ENCODE peak calls at places on chromosomes 5 and 9, in eight cellular contexts. B is neural progenitor cell, A is astrocyte, J is PC-9, T is PC-3, C is HepG2, M is OCI-LY7, D is K562. R is an unnamed sample. For H3K9me3 and H3K79me2, the result is how much of the 10 kb centered on the place peaks cover.

GRCh38 chr9:124360277-124360676 is 55.0 kb downstream of the PSMB7 start:
- DNase-seq in C (no peak), M (no peak), A (no peak), D (no peak), B (no peak), T (no peak), J (no peak), R (no peak)

GRCh38 chr5:77156379-77156778 is 54.1 kb upstream of the PDE8B start:
- DNase-seq in D (no peak), C (no peak), M (no peak), T (no peak), B (no peak), A (no peak), J (no peak), R (no peak)

GRCh38 chr5:66410056-66410455 is 186.1 kb upstream of the MAST4 start:
- DNase-seq in M (no peak), A (no peak), B (no peak), J (no peak), T (no peak), C (no peak), D (no peak), R (no peak)

GRCh38 chr9:27880640-27881039 is 307.4 kb upstream of the C9orf72 start:
- DNase-seq in B (no peak), A (no peak), C (no peak), J (no peak), D (no peak), T (peak), M (no peak), R (no peak)

GRCh38 chr5:138128344-138128743 is 10.9 kb downstream of the NME5 start:
- DNase-seq in J (no peak), T (peak), M (no peak), C (no peak), A (no peak), B (no peak), D (no peak), R (no peak)

GRCh38 chr5:143533978-143534763 is 130.7 kb upstream of the NR3C1 start:
- DNase-seq in T (no peak), M (no peak), C (no peak), J (no peak), A (no peak), D (no peak), B (no peak), R (no peak)

GRCh38 chr5:174384509-174384947 is 339.0 kb downstream of the NSG2 start:
- DNase-seq in M (no peak), T (no peak), B (no peak), D (no peak), J (no peak), C (no peak), A (peak), R (peak)

GRCh38 chr9:133141833-133142594 is 21.0 kb upstream of the RALGDS start:
- DNase-seq in A (no peak), D (no peak), C (no peak), B (no peak), M (no peak), T (no peak), J (no peak), R (no peak)

GRCh38 chr5:1093361-1093760 is 18.5 kb downstream of the SLC12A7 start:
- DNase-seq in B (no peak), D (no peak), M (no peak), A (no peak), T (no peak), J (no peak), C (no peak), R (no peak)

GRCh38 chr5:40799248-40799647 is 1.1 kb upstream of the PRKAA1 start:
- DNase-seq in T (peak), B (no peak), D (peak), M (no peak), J (no peak), A (no peak), C (no peak), R (peak)

GRCh38 chr5:115098041-115098702 is 71.5 kb downstream of the TRIM36 start:
- DNase-seq in A (peak), J (peak), T (peak), C (peak), M (peak), D (peak), B (peak), R (peak)

GRCh38 chr5:66894480-66895240 is 298.5 kb downstream of the MAST4 start:
- DNase-seq in A (peak), J (no peak), T (peak), C (no peak), B (no peak), M (no peak), D (no peak), R (peak)

GRCh38 chr9:127175764-127176163 is 53.3 kb upstream of the ANGPTL2 start:
- DNase-seq in A (no peak), C (no peak), T (no peak), D (no peak), B (no peak), J (no peak), M (no peak), R (no peak)

DNA sequence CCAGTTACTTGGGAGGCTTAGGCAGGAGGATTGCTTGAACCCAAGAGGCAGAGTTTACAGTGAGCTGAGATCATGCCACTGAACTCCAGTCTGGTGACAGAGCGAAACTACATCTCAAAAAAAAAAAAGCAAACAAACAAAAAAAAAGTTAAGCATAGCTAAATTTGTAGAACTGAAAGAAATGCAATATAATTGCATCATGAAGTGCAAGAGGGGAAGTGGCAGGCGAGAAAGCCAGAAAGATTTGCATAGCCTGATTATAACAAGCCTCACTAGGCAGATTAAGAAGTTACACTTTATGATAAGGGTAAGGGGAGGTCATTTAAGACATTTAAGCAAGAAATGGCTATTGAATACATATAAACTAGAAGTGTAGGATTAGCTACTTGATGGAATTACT is 187.1 kb downstream of the EDIL3 start:
- DNase-seq in J (no peak), A (no peak), B (no peak), T (no peak), C (no peak), M (no peak), D (no peak), R (no peak)
- H3K9me3 ChIP-seq in J (under half), A (under half), B (under half), T (under half), C (under half), M (under half), D (under half), R (under half)

GRCh38 chr5:140252470-140253126 is 50.3 kb downstream of the PFDN1 start:
- DNase-seq in T (no peak), B (no peak), D (no peak), M (no peak), J (no peak), C (no peak), A (no peak), R (no peak)

GRCh38 chr5:140258016-140258415 is 44.9 kb downstream of the PFDN1 start:
- DNase-seq in A (peak), T (no peak), J (no peak), M (no peak), B (no peak), C (no peak), D (no peak), R (peak)

GRCh38 chr5:140256726-140257125 is 46.2 kb downstream of the PFDN1 start:
- DNase-seq in T (no peak), B (no peak), D (no peak), C (no peak), A (no peak), J (no peak), M (no peak), R (no peak)

GRCh38 chr5:140253985-140254384 is 48.9 kb downstream of the PFDN1 start:
- DNase-seq in T (peak), B (no peak), D (no peak), C (peak), J (peak), A (no peak), M (no peak), R (peak)

GRCh38 chr5:140255460-140256157 is 47.3 kb downstream of the PFDN1 start:
- DNase-seq in T (no peak), C (no peak), M (no peak), D (no peak), J (no peak), B (no peak), A (no peak), R (no peak)
- H3K79me2 ChIP-seq in T (half or more), C (half or more), M (under half), D (under half), J (half or more), B (half or more), A (half or more), R (under half)

GRCh38 chr9:5843450-5844249 is 10.7 kb upstream of the ERMP1 start:
- DNase-seq in D (no peak), B (no peak), T (peak), M (no peak), A (peak), C (peak), J (peak), R (peak)

GRCh38 chr9:5835808-5836207 is 2.9 kb upstream of the ERMP1 start:
- DNase-seq in B (no peak), M (no peak), D (no peak), J (no peak), C (no peak), A (no peak), T (no peak), R (no peak)

GRCh38 chr9:5838884-5839571 is 6.1 kb upstream of the ERMP1 start:
- DNase-seq in D (peak), A (peak), M (peak), B (no peak), T (peak), C (peak), J (peak), R (peak)

GRCh38 chr9:5842926-5843325 is 10.0 kb upstream of the ERMP1 start:
- DNase-seq in C (no peak), T (no peak), B (no peak), M (no peak), D (peak), J (no peak), A (no peak), R (no peak)

DNA sequence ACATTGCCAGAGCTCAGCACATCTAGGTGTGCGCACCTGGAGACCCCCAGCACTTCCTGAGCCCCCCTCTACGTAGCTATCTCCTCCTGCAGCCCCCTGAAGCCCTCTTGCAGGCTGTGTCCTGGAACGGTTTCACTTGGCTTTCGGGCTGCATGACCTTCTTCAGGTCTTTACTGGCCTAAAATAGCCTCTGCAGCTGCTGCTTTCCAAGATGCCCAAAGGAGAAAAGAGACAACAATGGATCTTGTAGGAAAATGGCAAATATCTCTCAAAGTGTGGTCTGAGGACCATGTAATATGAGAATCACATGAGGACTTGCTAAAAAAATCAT is 6.6 kb upstream of the ERMP1 start:
- DNase-seq in B (no peak), M (no peak), A (no peak), T (no peak), J (no peak), C (no peak), D (no peak), R (no peak)
- H3K9me3 ChIP-seq in B (under half), M (under half), A (under half), T (under half), J (under half), C (under half), D (under half), R (under half)

GRCh38 chr5:14171621-14172020 is 28.5 kb downstream of the TRIO start:
- DNase-seq in B (no peak), D (no peak), A (peak), T (no peak), M (no peak), J (no peak), C (peak), R (peak)
- H3K79me2 ChIP-seq in B (half or more), D (under half), A (half or more), T (half or more), M (half or more), J (half or more), C (half or more), R (half or more)

GRCh38 chr9:138073808-138074207 is 196.2 kb downstream of the CACNA1B start:
- DNase-seq in M (no peak), C (no peak), B (no peak), A (no peak), D (no peak), T (no peak), J (no peak), R (no peak)

GRCh38 chr9:138073408-138073807 is 195.8 kb downstream of the CACNA1B start:
- DNase-seq in J (no peak), T (no peak), A (no peak), M (no peak), D (no peak), C (no peak), B (no peak), R (no peak)

GRCh38 chr9:138071731-138072130 is 194.1 kb downstream of the CACNA1B start:
- DNase-seq in A (no peak), B (no peak), M (no peak), T (no peak), J (no peak), D (no peak), C (no peak), R (no peak)

GRCh38 chr9:138072161-138072842 is 194.7 kb downstream of the CACNA1B start:
- DNase-seq in A (no peak), J (no peak), C (no peak), T (no peak), M (no peak), B (no peak), D (no peak), R (no peak)

GRCh38 chr9:138072897-138073296 is 195.3 kb downstream of the CACNA1B start:
- DNase-seq in T (no peak), D (no peak), A (no peak), C (no peak), J (no peak), B (no peak), M (no peak), R (no peak)
- H3K9me3 ChIP-seq in T (under half), D (under half), A (under half), C (under half), J (under half), B (under half), M (under half), R (under half)

DNA sequence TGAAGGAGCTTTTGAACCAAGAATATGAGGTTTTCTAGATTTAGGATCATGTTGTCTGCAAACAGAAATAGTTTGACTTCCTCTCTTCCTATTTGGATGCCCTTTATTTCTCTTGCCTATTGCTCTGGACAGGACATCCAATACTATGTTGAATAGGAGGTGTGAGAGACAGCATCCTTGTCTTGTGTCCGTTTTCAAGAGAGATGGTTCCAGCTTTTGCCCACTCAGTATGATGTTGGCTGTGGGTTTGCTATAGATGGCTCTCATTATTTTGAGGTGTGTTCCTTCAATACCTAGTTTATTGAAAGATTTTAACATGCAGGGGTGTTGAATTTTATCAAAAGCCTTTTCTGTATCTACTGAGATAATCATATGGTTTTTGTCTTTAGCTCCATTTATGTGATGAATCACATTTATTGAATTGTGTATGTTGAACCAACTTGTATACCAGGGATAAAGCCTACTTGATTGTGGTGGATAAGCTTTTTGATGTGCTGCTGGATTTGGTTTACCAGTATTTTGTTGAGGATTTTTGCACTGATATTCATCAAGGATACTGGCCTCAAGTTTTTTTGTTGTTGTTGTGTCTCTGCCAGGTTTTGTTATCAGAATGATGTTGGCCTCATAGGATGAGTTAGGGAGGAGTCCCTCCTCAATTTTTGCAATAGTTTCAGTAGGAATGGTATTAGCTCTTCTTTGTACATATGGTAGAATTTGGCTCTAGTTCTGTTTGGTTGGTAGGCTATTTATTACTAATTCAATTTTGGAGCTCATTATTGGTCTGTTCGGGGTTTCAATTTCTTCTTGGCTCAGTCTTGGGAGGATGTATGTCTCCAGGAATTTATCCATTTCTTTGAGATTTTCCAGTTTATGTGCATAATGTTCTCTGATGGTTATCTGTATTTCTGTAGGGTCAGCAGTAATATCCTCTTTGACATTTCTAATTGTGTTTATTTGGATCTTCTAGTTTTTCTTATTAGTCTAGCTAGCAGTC is 41.2 kb upstream of the IFNE start:
- DNase-seq in B (no peak), M (no peak), J (no peak), D (no peak), C (no peak), A (no peak), T (no peak), R (no peak)
- H3K79me2 ChIP-seq in B (under half), M (under half), J (under half), D (under half), C (under half), A (half or more), T (half or more), R (half or more)